ENCODE peak calls at places on chromosomes 11 and 22, in seven cellular contexts. Q is right atrium auricular region; O is KG1; A is activated T-cell treated with anti-CD3 and anti-CD28 coated beads, Interleukin-2, amount 50 U/mL, for 24 hours; W is CD8-positive, alpha-beta memory T cell; V is HFFc6; C is LHCN-M2. D is an unnamed sample.

GRCh38 chr11:15714641-15715399 is 600.1 kb downstream of the INSC start:
- DNase-seq in Q (no peak), O (no peak), A (no peak), W (no peak), V (no peak), C (no peak), D (no peak)

GRCh38 chr11:130163346-130164220 is 4.0 kb downstream of the ST14 start:
- DNase-seq in Q (no peak), O (no peak), A (no peak), W (no peak), V (no peak), C (no peak), D (no peak)

GRCh38 chr22:35368386-35368785 is 12.5 kb upstream of the HMOX1 start:
- DNase-seq in Q (no peak), O (no peak), A (no peak), W (no peak), V (no peak), C (no peak), D (no peak)

GRCh38 chr11:117734596-117734995 is 62.4 kb downstream of the DSCAML1 start:
- DNase-seq in Q (no peak), O (peak), A (no peak), W (no peak), V (no peak), C (no peak), D (no peak)

GRCh38 chr11:100887659-100888058 is 200.6 kb downstream of the ARHGAP42 start:
- DNase-seq in Q (no peak), O (no peak), A (no peak), W (no peak), V (no peak), C (no peak), D (no peak)

GRCh38 chr22:42992886-42993479 is 22.0 kb downstream of the PACSIN2 start:
- DNase-seq in Q (no peak), O (no peak), A (no peak), W (no peak), V (no peak), C (no peak), D (no peak)

GRCh38 chr11:62791501-62792192 is at the start of gene TMEM223:
- DNase-seq in Q (peak), O (peak), A (peak), W (peak), V (peak), C (peak), D (peak)

GRCh38 chr11:61969391-61969758 is 1.9 kb upstream of the FTH1 start:
- DNase-seq in Q (no peak), O (no peak), A (no peak), W (no peak), V (no peak), C (no peak), D (no peak)

GRCh38 chr11:74676596-74676995 is 54.6 kb downstream of the CHRDL2 start:
- DNase-seq in Q (peak), O (no peak), A (no peak), W (no peak), V (no peak), C (no peak), D (no peak)

GRCh38 chr11:109422755-109423113 is 744 bp downstream of the C11orf87 start:
- DNase-seq in Q (no peak), O (no peak), A (no peak), W (no peak), V (no peak), C (peak), D (no peak)

GRCh38 chr22:39940757-39941305 is 19.4 kb upstream of the TMA7B start:
- DNase-seq in Q (no peak), O (no peak), A (peak), W (peak), V (no peak), C (no peak), D (no peak)

GRCh38 chr11:77619576-77620198 is 17.9 kb downstream of the CLNS1A start:
- DNase-seq in Q (no peak), O (peak), A (no peak), W (peak), V (peak), C (peak), D (no peak)

GRCh38 chr22:45291061-45291930 is 6.5 kb downstream of the UPK3A start:
- DNase-seq in Q (no peak), O (no peak), A (no peak), W (no peak), V (no peak), C (no peak), D (no peak)

GRCh38 chr11:120336641-120337132 is 474 bp downstream of the ARHGEF12 start:
- DNase-seq in Q (peak), O (peak), A (no peak), W (no peak), V (peak), C (peak), D (no peak)

GRCh38 chr11:71472941-71473792 is 20.2 kb downstream of the NADSYN1 start:
- DNase-seq in Q (no peak), O (no peak), A (no peak), W (no peak), V (no peak), C (no peak), D (no peak)

GRCh38 chr22:19766506-19767426 is 6.2 kb downstream of the TBX1 start:
- DNase-seq in Q (peak), O (peak), A (peak), W (no peak), V (no peak), C (no peak), D (no peak)

GRCh38 chr11:133533205-133533604 is 904 bp upstream of the OPCML start:
- DNase-seq in Q (no peak), O (no peak), A (no peak), W (no peak), V (no peak), C (no peak), D (no peak)

GRCh38 chr22:23404689-23405365 is 175.3 kb downstream of the IGLL1 start:
- DNase-seq in Q (no peak), O (no peak), A (peak), W (no peak), V (peak), C (no peak), D (no peak)

GRCh38 chr11:87740968-87741367 is 434.3 kb downstream of the RAB38 start:
- DNase-seq in Q (no peak), O (no peak), A (no peak), W (no peak), V (no peak), C (no peak), D (no peak)

GRCh38 chr11:106021967-106022794 is at the start of gene MSANTD4:
- DNase-seq in Q (peak), O (peak), A (peak), W (peak), V (peak), C (peak), D (peak)

GRCh38 chr22:45314789-45315188 is 5.1 kb downstream of the FAM118A start:
- DNase-seq in Q (no peak), O (no peak), A (no peak), W (no peak), V (no peak), C (no peak), D (no peak)

D was measured in T-helper 22 cell.